ENCODE peak calls at places on chromosomes 1 and 21, in four cellular contexts. One of them, this sample, is unnamed.

GRCh38 chr1:10841059-10841458 is 44.6 kb upstream of the CASZ1 start:
- DNase-seq in brain microvascular endothelial cell: no peak
- DNase-seq in NCI-H1092 treated with DMSO at 0.1 percent for 48 hours: peak
- DNase-seq in activated CD8-positive, alpha-beta T cell treated with anti-CD3 and anti-CD28 coated beads for 36 hours: no peak
- DNase-seq in this sample: no peak

GRCh38 chr1:31937300-31938183 is 626 bp downstream of the PTP4A2 start:
- DNase-seq in brain microvascular endothelial cell: no peak
- DNase-seq in NCI-H1092 treated with DMSO at 0.1 percent for 48 hours: peak
- DNase-seq in activated CD8-positive, alpha-beta T cell treated with anti-CD3 and anti-CD28 coated beads for 36 hours: peak
- DNase-seq in this sample: peak

GRCh38 chr1:230867903-230868735 is at the start of gene C1orf198:
- DNase-seq in brain microvascular endothelial cell: no peak
- DNase-seq in NCI-H1092 treated with DMSO at 0.1 percent for 48 hours: peak
- DNase-seq in activated CD8-positive, alpha-beta T cell treated with anti-CD3 and anti-CD28 coated beads for 36 hours: peak
- DNase-seq in this sample: peak

GRCh38 chr1:14740016-14740415 is 141.5 kb downstream of the KAZN start:
- DNase-seq in brain microvascular endothelial cell: no peak
- DNase-seq in NCI-H1092 treated with DMSO at 0.1 percent for 48 hours: peak
- DNase-seq in activated CD8-positive, alpha-beta T cell treated with anti-CD3 and anti-CD28 coated beads for 36 hours: no peak
- DNase-seq in this sample: no peak

GRCh38 chr1:155379180-155379876 is 58.6 kb downstream of the RUSC1 start:
- DNase-seq in brain microvascular endothelial cell: peak
- DNase-seq in NCI-H1092 treated with DMSO at 0.1 percent for 48 hours: no peak
- DNase-seq in activated CD8-positive, alpha-beta T cell treated with anti-CD3 and anti-CD28 coated beads for 36 hours: no peak
- DNase-seq in this sample: peak

GRCh38 chr21:45151484-45152115 is 77.2 kb downstream of the ADARB1 start:
- DNase-seq in brain microvascular endothelial cell: no peak
- DNase-seq in NCI-H1092 treated with DMSO at 0.1 percent for 48 hours: no peak
- DNase-seq in activated CD8-positive, alpha-beta T cell treated with anti-CD3 and anti-CD28 coated beads for 36 hours: no peak
- DNase-seq in this sample: no peak

GRCh38 chr1:203791498-203791897 is 3.9 kb upstream of the ZBED6 start:
- DNase-seq in brain microvascular endothelial cell: no peak
- DNase-seq in NCI-H1092 treated with DMSO at 0.1 percent for 48 hours: no peak
- DNase-seq in activated CD8-positive, alpha-beta T cell treated with anti-CD3 and anti-CD28 coated beads for 36 hours: no peak
- DNase-seq in this sample: no peak

GRCh38 chr1:171290611-171291010 is 23.4 kb upstream of the FMO4 start:
- DNase-seq in brain microvascular endothelial cell: no peak
- DNase-seq in NCI-H1092 treated with DMSO at 0.1 percent for 48 hours: no peak
- DNase-seq in activated CD8-positive, alpha-beta T cell treated with anti-CD3 and anti-CD28 coated beads for 36 hours: no peak
- DNase-seq in this sample: no peak

GRCh38 chr1:28885982-28886730 is 28.2 kb upstream of the EPB41 start:
- DNase-seq in brain microvascular endothelial cell: no peak
- DNase-seq in NCI-H1092 treated with DMSO at 0.1 percent for 48 hours: no peak
- DNase-seq in activated CD8-positive, alpha-beta T cell treated with anti-CD3 and anti-CD28 coated beads for 36 hours: peak
- DNase-seq in this sample: no peak

GRCh38 chr1:156760092-156760795 is 7.1 kb upstream of the PRCC start:
- DNase-seq in brain microvascular endothelial cell: no peak
- DNase-seq in NCI-H1092 treated with DMSO at 0.1 percent for 48 hours: no peak
- DNase-seq in activated CD8-positive, alpha-beta T cell treated with anti-CD3 and anti-CD28 coated beads for 36 hours: no peak
- DNase-seq in this sample: no peak

GRCh38 chr21:46234436-46234950 is 5.9 kb upstream of the LSS start:
- DNase-seq in brain microvascular endothelial cell: no peak
- DNase-seq in NCI-H1092 treated with DMSO at 0.1 percent for 48 hours: no peak
- DNase-seq in activated CD8-positive, alpha-beta T cell treated with anti-CD3 and anti-CD28 coated beads for 36 hours: no peak
- DNase-seq in this sample: no peak

GRCh38 chr1:23913212-23913880 is at the start of gene CNR2:
- DNase-seq in brain microvascular endothelial cell: no peak
- DNase-seq in NCI-H1092 treated with DMSO at 0.1 percent for 48 hours: no peak
- DNase-seq in activated CD8-positive, alpha-beta T cell treated with anti-CD3 and anti-CD28 coated beads for 36 hours: peak
- DNase-seq in this sample: peak